ENCODE peak calls at places on chromosomes 16 and 17, in five cellular contexts. One of them, this sample, is unnamed.

GRCh38 chr16:67516296-67517177 is 12.1 kb upstream of the RIPOR1 start:
- DNase-seq in lower leg skin: no peak
- DNase-seq in CD8-positive, alpha-beta T cell: no peak
- DNase-seq in left ventricle myocardium inferior: no peak
- DNase-seq in BJ: peak
- DNase-seq in this sample: no peak

GRCh38 chr17:27299384-27300049 is 5.6 kb downstream of the WSB1 start:
- DNase-seq in lower leg skin: no peak
- DNase-seq in CD8-positive, alpha-beta T cell: no peak
- DNase-seq in left ventricle myocardium inferior: no peak
- DNase-seq in BJ: no peak
- DNase-seq in this sample: no peak

GRCh38 chr17:52384695-52385094 is 226.2 kb upstream of the CA10 start:
- DNase-seq in lower leg skin: no peak
- DNase-seq in CD8-positive, alpha-beta T cell: no peak
- DNase-seq in left ventricle myocardium inferior: no peak
- DNase-seq in BJ: no peak
- DNase-seq in this sample: no peak

GRCh38 chr17:38562215-38562569 is 43.6 kb downstream of the SRCIN1 start:
- DNase-seq in lower leg skin: no peak
- DNase-seq in CD8-positive, alpha-beta T cell: no peak
- DNase-seq in left ventricle myocardium inferior: no peak
- DNase-seq in BJ: no peak
- DNase-seq in this sample: no peak

GRCh38 chr17:50380369-50381259 is 7.6 kb downstream of the EME1 start:
- DNase-seq in lower leg skin: no peak
- DNase-seq in CD8-positive, alpha-beta T cell: no peak
- DNase-seq in left ventricle myocardium inferior: no peak
- DNase-seq in BJ: no peak
- DNase-seq in this sample: no peak

GRCh38 chr16:84795338-84796053 is 24.3 kb upstream of the CRISPLD2 start:
- DNase-seq in lower leg skin: peak
- DNase-seq in CD8-positive, alpha-beta T cell: no peak
- DNase-seq in left ventricle myocardium inferior: peak
- DNase-seq in BJ: peak
- DNase-seq in this sample: peak

GRCh38 chr17:39349246-39349645 is 52.2 kb downstream of the FBXL20 start:
- DNase-seq in lower leg skin: no peak
- DNase-seq in CD8-positive, alpha-beta T cell: no peak
- DNase-seq in left ventricle myocardium inferior: no peak
- DNase-seq in BJ: no peak
- DNase-seq in this sample: no peak

GRCh38 chr17:37043201-37043600 is 94.4 kb downstream of the AATF start:
- DNase-seq in lower leg skin: no peak
- DNase-seq in CD8-positive, alpha-beta T cell: no peak
- DNase-seq in left ventricle myocardium inferior: no peak
- DNase-seq in BJ: no peak
- DNase-seq in this sample: no peak

GRCh38 chr16:78705694-78706093 is 606.2 kb downstream of the WWOX start:
- DNase-seq in lower leg skin: no peak
- DNase-seq in CD8-positive, alpha-beta T cell: no peak
- DNase-seq in left ventricle myocardium inferior: no peak
- DNase-seq in BJ: no peak
- DNase-seq in this sample: no peak

GRCh38 chr17:66518108-66518507 is 215.7 kb downstream of the PRKCA start:
- DNase-seq in lower leg skin: no peak
- DNase-seq in CD8-positive, alpha-beta T cell: no peak
- DNase-seq in left ventricle myocardium inferior: no peak
- DNase-seq in BJ: no peak
- DNase-seq in this sample: no peak

GRCh38 chr17:81160306-81160705 is 5.0 kb upstream of the PVALEF start:
- DNase-seq in lower leg skin: no peak
- DNase-seq in CD8-positive, alpha-beta T cell: no peak
- DNase-seq in left ventricle myocardium inferior: peak
- DNase-seq in BJ: no peak
- DNase-seq in this sample: no peak
- H3K4me3 ChIP-seq in lower leg skin: no peak
- H3K4me3 ChIP-seq in CD8-positive, alpha-beta T cell: no peak
- H3K4me3 ChIP-seq in left ventricle myocardium inferior: peak
- H3K4me3 ChIP-seq in BJ: no peak
- H3K4me3 ChIP-seq in this sample: peak

DNA sequence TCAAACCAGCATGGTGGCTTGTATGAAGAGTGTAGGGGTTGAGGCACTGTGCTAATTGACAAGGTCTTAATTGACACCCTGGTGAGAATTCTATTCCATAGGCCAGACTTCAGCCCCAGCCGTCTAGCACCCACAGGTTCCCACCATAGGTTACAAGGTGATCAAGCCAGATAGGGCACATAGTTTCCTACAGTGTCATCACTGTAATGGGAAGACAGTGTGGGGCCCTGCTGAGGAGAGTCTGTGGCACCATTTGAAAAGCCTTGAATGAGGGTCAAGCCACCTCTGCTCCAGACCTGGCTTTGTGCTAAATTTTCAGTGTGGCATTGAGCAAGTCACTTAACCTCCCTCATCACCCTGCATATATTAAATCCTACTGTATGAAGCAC is 36.2 kb downstream of the YPEL2 start:
- DNase-seq in lower leg skin: no peak
- DNase-seq in CD8-positive, alpha-beta T cell: no peak
- DNase-seq in left ventricle myocardium inferior: no peak
- DNase-seq in BJ: no peak
- DNase-seq in this sample: no peak
- H3K4me3 ChIP-seq in lower leg skin: no peak
- H3K4me3 ChIP-seq in CD8-positive, alpha-beta T cell: no peak
- H3K4me3 ChIP-seq in left ventricle myocardium inferior: no peak
- H3K4me3 ChIP-seq in BJ: no peak
- H3K4me3 ChIP-seq in this sample: no peak

GRCh38 chr17:56977673-56978395 is at the start of gene SCPEP1:
- DNase-seq in lower leg skin: peak
- DNase-seq in CD8-positive, alpha-beta T cell: peak
- DNase-seq in left ventricle myocardium inferior: peak
- DNase-seq in BJ: no peak
- DNase-seq in this sample: peak

GRCh38 chr17:56979091-56979480 is 1.2 kb downstream of the SCPEP1 start:
- DNase-seq in lower leg skin: no peak
- DNase-seq in CD8-positive, alpha-beta T cell: no peak
- DNase-seq in left ventricle myocardium inferior: no peak
- DNase-seq in BJ: no peak
- DNase-seq in this sample: no peak

GRCh38 chr17:56975656-56976055 is 2.3 kb upstream of the SCPEP1 start:
- DNase-seq in lower leg skin: no peak
- DNase-seq in CD8-positive, alpha-beta T cell: no peak
- DNase-seq in left ventricle myocardium inferior: no peak
- DNase-seq in BJ: no peak
- DNase-seq in this sample: no peak

GRCh38 chr17:56978441-56979090 is 635 bp downstream of the SCPEP1 start:
- DNase-seq in lower leg skin: no peak
- DNase-seq in CD8-positive, alpha-beta T cell: no peak
- DNase-seq in left ventricle myocardium inferior: no peak
- DNase-seq in BJ: no peak
- DNase-seq in this sample: no peak

DNA sequence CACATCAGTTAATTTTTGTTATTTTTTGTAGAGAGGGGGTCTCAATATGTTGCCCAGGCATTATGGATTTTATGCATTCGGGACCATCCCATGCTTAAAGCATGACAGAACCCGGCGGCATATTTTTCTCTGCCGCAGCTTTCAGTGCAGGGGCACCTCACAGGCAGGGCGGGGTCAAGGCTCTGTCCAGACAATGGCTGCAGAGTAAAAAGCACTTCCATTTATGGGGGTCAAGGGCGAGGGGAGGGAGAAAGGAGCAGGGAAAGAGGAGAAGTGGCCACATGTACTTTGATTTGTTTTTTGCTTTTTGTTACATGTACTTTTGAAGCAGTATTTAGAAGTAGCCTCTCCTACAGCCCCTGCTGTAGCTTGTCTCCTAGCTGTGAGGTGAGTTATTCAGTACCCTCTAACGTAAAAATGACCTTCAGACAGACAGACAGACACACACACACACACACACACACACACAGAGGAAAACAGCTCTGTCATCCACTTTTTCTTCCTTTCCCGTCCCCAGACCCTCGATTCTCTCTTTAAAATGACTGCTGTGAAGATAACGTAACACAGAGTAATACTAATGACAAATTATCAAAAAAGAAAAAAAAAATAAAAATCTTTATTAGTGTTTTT is 875 bp upstream of the SCPEP1 start:
- DNase-seq in lower leg skin: no peak
- DNase-seq in CD8-positive, alpha-beta T cell: no peak
- DNase-seq in left ventricle myocardium inferior: no peak
- DNase-seq in BJ: no peak
- DNase-seq in this sample: no peak
- H3K4me3 ChIP-seq in lower leg skin: no peak
- H3K4me3 ChIP-seq in CD8-positive, alpha-beta T cell: peak
- H3K4me3 ChIP-seq in left ventricle myocardium inferior: peak
- H3K4me3 ChIP-seq in BJ: no peak
- H3K4me3 ChIP-seq in this sample: peak

DNA sequence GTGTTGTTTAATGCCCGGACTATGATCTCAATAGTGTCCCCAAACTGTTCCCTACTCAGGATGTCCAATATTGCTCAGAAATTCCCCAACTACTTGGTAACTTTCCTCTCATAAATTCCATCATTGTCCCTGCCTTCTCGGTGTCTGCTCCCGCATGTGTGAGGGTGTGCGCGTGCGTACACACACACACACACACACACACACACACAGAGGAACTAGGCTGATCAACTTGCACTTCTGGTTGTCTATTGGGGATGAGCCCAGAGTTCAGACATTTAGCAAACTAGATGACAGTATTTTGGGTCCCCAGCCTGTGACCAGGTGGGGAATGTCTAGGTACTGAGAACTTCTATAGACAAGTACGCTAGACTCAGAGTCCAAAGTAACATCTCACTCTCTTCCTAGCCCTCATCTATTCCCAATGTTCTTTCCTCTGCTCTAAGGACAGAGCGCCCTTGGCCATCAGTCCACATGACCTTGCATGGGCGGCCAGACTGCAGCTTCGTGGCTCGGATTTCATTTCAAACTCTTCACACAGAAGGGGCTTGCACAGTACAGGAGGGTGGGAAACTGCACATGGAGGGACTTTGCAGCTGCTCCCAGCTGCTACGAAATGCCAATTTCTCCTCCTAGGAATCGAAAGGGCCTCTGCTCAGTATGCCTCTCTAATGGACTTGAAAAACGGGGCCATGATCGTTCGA is 5.3 kb downstream of the HS3ST3A1 start:
- DNase-seq in lower leg skin: no peak
- DNase-seq in CD8-positive, alpha-beta T cell: no peak
- DNase-seq in left ventricle myocardium inferior: no peak
- DNase-seq in BJ: no peak
- DNase-seq in this sample: no peak
- H3K4me3 ChIP-seq in lower leg skin: no peak
- H3K4me3 ChIP-seq in CD8-positive, alpha-beta T cell: no peak
- H3K4me3 ChIP-seq in left ventricle myocardium inferior: no peak
- H3K4me3 ChIP-seq in BJ: no peak
- H3K4me3 ChIP-seq in this sample: no peak

DNA sequence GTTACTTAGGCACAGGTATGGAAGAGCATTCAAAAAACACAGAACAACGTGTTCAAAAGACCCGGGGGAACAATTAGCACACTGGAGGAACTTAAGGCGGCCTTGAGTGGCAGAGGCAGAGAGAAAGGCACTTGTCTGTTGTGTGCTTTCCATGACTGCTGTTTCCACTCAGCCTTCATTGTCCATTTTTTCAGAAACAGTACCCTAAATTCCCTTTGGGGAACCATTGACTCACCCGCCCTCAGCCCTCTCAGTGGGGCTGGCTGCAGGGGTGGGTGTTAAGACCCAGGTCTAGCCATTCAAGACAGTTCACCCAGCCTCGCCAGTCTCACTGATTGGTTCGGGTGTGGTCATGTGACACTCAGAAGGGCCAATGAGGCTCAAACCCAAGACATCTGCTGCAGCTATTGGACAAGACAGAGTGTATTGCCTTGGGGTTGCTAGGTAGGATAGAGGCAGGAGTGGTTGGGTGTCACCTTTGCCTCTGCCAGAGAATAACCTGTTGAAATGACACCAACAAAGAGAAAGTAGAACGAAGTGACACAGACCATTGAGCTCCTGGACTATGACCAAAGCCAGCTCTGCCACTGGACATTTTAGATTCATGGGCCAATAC is 19.6 kb upstream of the CEP20 start:
- DNase-seq in lower leg skin: no peak
- DNase-seq in CD8-positive, alpha-beta T cell: no peak
- DNase-seq in left ventricle myocardium inferior: no peak
- DNase-seq in BJ: no peak
- DNase-seq in this sample: no peak
- H3K4me3 ChIP-seq in lower leg skin: no peak
- H3K4me3 ChIP-seq in CD8-positive, alpha-beta T cell: no peak
- H3K4me3 ChIP-seq in left ventricle myocardium inferior: no peak
- H3K4me3 ChIP-seq in BJ: no peak
- H3K4me3 ChIP-seq in this sample: no peak

GRCh38 chr16:89505204-89506112 is 2.7 kb upstream of the SPG7 start:
- DNase-seq in lower leg skin: peak
- DNase-seq in CD8-positive, alpha-beta T cell: peak
- DNase-seq in left ventricle myocardium inferior: peak
- DNase-seq in BJ: no peak
- DNase-seq in this sample: peak

GRCh38 chr16:89506113-89506504 is 2.1 kb upstream of the SPG7 start:
- DNase-seq in lower leg skin: no peak
- DNase-seq in CD8-positive, alpha-beta T cell: no peak
- DNase-seq in left ventricle myocardium inferior: peak
- DNase-seq in BJ: no peak
- DNase-seq in this sample: no peak

GRCh38 chr16:89507219-89507833 is 877 bp upstream of the SPG7 start:
- DNase-seq in lower leg skin: no peak
- DNase-seq in CD8-positive, alpha-beta T cell: no peak
- DNase-seq in left ventricle myocardium inferior: no peak
- DNase-seq in BJ: no peak
- DNase-seq in this sample: peak

GRCh38 chr16:89507834-89508590 is at the start of gene SPG7:
- DNase-seq in lower leg skin: peak
- DNase-seq in CD8-positive, alpha-beta T cell: peak
- DNase-seq in left ventricle myocardium inferior: peak
- DNase-seq in BJ: no peak
- DNase-seq in this sample: peak

GRCh38 chr16:89506791-89507191 is 1.4 kb upstream of the SPG7 start:
- DNase-seq in lower leg skin: no peak
- DNase-seq in CD8-positive, alpha-beta T cell: no peak
- DNase-seq in left ventricle myocardium inferior: no peak
- DNase-seq in BJ: no peak
- DNase-seq in this sample: no peak
- H3K4me3 ChIP-seq in lower leg skin: no peak
- H3K4me3 ChIP-seq in CD8-positive, alpha-beta T cell: peak
- H3K4me3 ChIP-seq in left ventricle myocardium inferior: peak
- H3K4me3 ChIP-seq in BJ: peak
- H3K4me3 ChIP-seq in this sample: peak

GRCh38 chr17:19386974-19387920 is at the start of gene MFAP4:
- DNase-seq in lower leg skin: peak
- DNase-seq in CD8-positive, alpha-beta T cell: no peak
- DNase-seq in left ventricle myocardium inferior: peak
- DNase-seq in BJ: peak
- DNase-seq in this sample: peak
- H3K4me3 ChIP-seq in lower leg skin: no peak
- H3K4me3 ChIP-seq in CD8-positive, alpha-beta T cell: no peak
- H3K4me3 ChIP-seq in left ventricle myocardium inferior: peak
- H3K4me3 ChIP-seq in BJ: peak
- H3K4me3 ChIP-seq in this sample: no peak

DNA sequence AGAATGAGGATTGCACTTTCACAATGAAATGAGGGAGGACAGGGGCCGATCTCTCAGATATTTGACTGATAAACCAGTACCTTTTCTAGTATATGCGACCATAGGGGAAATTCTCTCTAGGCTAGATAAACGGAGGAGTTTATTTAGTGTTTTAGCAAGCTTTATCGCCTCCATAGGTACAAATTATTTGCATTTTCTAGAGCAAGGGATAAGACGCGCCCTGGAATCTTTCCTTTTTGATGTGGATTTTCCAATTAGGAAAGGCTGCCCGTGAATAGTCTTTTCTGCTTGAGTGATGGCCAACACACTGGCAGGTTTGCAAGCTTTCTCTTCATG is 351 bp upstream of the GDPD1 start:
- DNase-seq in lower leg skin: no peak
- DNase-seq in CD8-positive, alpha-beta T cell: no peak
- DNase-seq in left ventricle myocardium inferior: no peak
- DNase-seq in BJ: no peak
- DNase-seq in this sample: no peak
- H3K4me3 ChIP-seq in lower leg skin: no peak
- H3K4me3 ChIP-seq in CD8-positive, alpha-beta T cell: peak
- H3K4me3 ChIP-seq in left ventricle myocardium inferior: peak
- H3K4me3 ChIP-seq in BJ: peak
- H3K4me3 ChIP-seq in this sample: peak

This sample was measured in gastrocnemius medialis.